ENCODE peak calls at places on chromosomes 5 and 9, in six cellular contexts. B is neural progenitor cell, W is esophagus squamous epithelium, H is Peyer's patch, O is psoas muscle, Y is spleen. N is an unnamed sample.

GRCh38 chr9:15999422-16000339 is 446.8 kb downstream of the CCDC171 start:
- DNase-seq in B (no peak), W (no peak), H (no peak), O (no peak), Y (no peak), N (peak; percentile 25)

GRCh38 chr5:124365491-124365890 is 380.9 kb downstream of the ZNF608 start:
- DNase-seq in B (peak; percentile 39), W (no peak), H (no peak), O (no peak), Y (no peak), N (no peak)

GRCh38 chr5:76855961-76856360 is 6.1 kb downstream of the S100Z start:
- DNase-seq in B (no peak), W (peak; percentile 5), H (no peak), O (no peak), Y (no peak), N (no peak)

GRCh38 chr9:93620881-93621820 is 44.8 kb downstream of the PHF2 start:
- DNase-seq in B (no peak), W (no peak), H (peak; percentile 12), O (peak; percentile 85), Y (no peak), N (no peak)

GRCh38 chr5:16737173-16737572 is 120.4 kb upstream of the RETREG1 start:
- DNase-seq in B (peak; percentile 41), W (no peak), H (no peak), O (no peak), Y (no peak), N (no peak)

GRCh38 chr9:76369583-76369982 is 24.6 kb downstream of the RFK start:
- DNase-seq in B (peak; percentile 33), W (no peak), H (no peak), O (no peak), Y (no peak), N (peak; percentile 28)

GRCh38 chr5:168647083-168647482 is 67.9 kb upstream of the PANK3 start:
- DNase-seq in B (no peak), W (no peak), H (no peak), O (no peak), Y (no peak), N (no peak)

GRCh38 chr5:105836263-105836662 is 1834.5 kb downstream of the EFNA5 start:
- DNase-seq in B (no peak), W (no peak), H (no peak), O (no peak), Y (no peak), N (no peak)

GRCh38 chr5:98314262-98314661 is 459.2 kb upstream of the RGMB start:
- DNase-seq in B (no peak), W (no peak), H (no peak), O (no peak), Y (no peak), N (no peak)

GRCh38 chr5:130528474-130528873 is 624.2 kb downstream of the CHSY3 start:
- DNase-seq in B (no peak), W (no peak), H (no peak), O (no peak), Y (no peak), N (no peak)

GRCh38 chr9:15308511-15308910 is 1.5 kb upstream of the TTC39B start:
- DNase-seq in B (no peak), W (no peak), H (no peak), O (no peak), Y (no peak), N (no peak)

GRCh38 chr5:52598954-52599353 is 188.8 kb upstream of the ITGA1 start:
- DNase-seq in B (no peak), W (no peak), H (no peak), O (no peak), Y (no peak), N (no peak)

GRCh38 chr9:121440265-121440664 is 59.4 kb downstream of the GGTA1 start:
- DNase-seq in B (peak; percentile 28), W (no peak), H (no peak), O (no peak), Y (no peak), N (no peak)

GRCh38 chr5:127754259-127754658 is 51.1 kb downstream of the CCDC192 start:
- DNase-seq in B (no peak), W (no peak), H (no peak), O (no peak), Y (no peak), N (no peak)

GRCh38 chr9:128362774-128363173 is 8.4 kb upstream of the URM1 start:
- DNase-seq in B (no peak), W (no peak), H (no peak), O (no peak), Y (no peak), N (no peak)

GRCh38 chr5:172728481-172729241 is 42.3 kb downstream of the DUSP1 start:
- DNase-seq in B (no peak), W (no peak), H (no peak), O (no peak), Y (peak; percentile 39), N (no peak)

GRCh38 chr5:1321576-1321975 is 23.3 kb downstream of the CLPTM1L start:
- DNase-seq in B (no peak), W (no peak), H (no peak), O (no peak), Y (peak; percentile 67), N (no peak)

GRCh38 chr9:96086936-96087582 is 211.6 kb downstream of the ERCC6L2 start:
- DNase-seq in B (no peak), W (no peak), H (no peak), O (no peak), Y (no peak), N (no peak)

GRCh38 chr5:97846646-97847045 is 663.6 kb upstream of the RIOK2 start:
- DNase-seq in B (no peak), W (no peak), H (no peak), O (no peak), Y (no peak), N (no peak)

GRCh38 chr5:71910741-71911140 is 191.7 kb downstream of the CARTPT start:
- DNase-seq in B (no peak), W (no peak), H (no peak), O (no peak), Y (no peak), N (no peak)

GRCh38 chr5:123754167-123754840 is 242.3 kb downstream of the CSNK1G3 start:
- DNase-seq in B (no peak), W (no peak), H (no peak), O (no peak), Y (no peak), N (no peak)

GRCh38 chr5:95900383-95900958 is 61.2 kb downstream of the ELL2 start:
- DNase-seq in B (no peak), W (no peak), H (no peak), O (no peak), Y (no peak), N (peak; percentile 55)

GRCh38 chr5:134893748-134894505 is 11.0 kb upstream of the PCBD2 start:
- DNase-seq in B (no peak), W (no peak), H (no peak), O (no peak), Y (no peak), N (no peak)

GRCh38 chr5:179550511-179551342 is at the start of gene RUFY1:
- DNase-seq in B (peak; percentile 84), W (peak; percentile 49), H (peak; percentile 79), O (peak; percentile 92), Y (peak; percentile 97), N (peak; percentile 91)

DNA sequence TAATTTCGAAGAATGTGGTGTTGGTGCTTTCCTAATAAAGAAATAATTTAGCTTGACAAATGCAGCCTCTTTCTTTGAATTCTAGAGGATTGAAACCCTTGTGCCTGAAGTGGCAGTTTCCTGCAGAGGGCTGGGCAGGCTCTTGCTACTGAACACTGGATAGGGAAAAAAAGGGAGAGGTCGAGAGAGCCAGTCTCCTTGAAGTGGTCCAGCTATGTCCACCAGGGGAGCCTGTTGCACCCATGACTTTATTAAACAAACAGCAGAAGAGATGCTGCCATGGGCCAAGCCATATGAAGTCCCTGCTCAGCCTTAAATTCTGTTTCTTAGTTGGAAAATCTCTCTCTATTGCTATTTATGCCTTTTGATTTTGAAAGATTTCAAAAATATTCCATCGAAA is 178.4 kb downstream of the SMARCA2 start:
- DNase-seq in B (no peak), W (no peak), H (no peak), O (no peak), Y (no peak), N (no peak)
- H3K36me3 ChIP-seq in B (no peaks in the 10 kb centered on the region), W (peaks cover 2% of the 10 kb centered on the region), H (peaks cover 64% of the 10 kb centered on the region), O (peaks cover 53% of the 10 kb centered on the region), Y (no peaks in the 10 kb centered on the region), N (peaks cover 74% of the 10 kb centered on the region)

GRCh38 chr9:123423036-123423640 is 67.1 kb downstream of the CRB2 start:
- DNase-seq in B (no peak), W (no peak), H (no peak), O (no peak), Y (peak; percentile 39), N (no peak)
- H3K36me3 ChIP-seq in B (no peaks in the 10 kb centered on the region), W (no peaks in the 10 kb centered on the region), H (peaks cover 39% of the 10 kb centered on the region), O (peaks cover 18% of the 10 kb centered on the region), Y (no peaks in the 10 kb centered on the region), N (peaks cover 13% of the 10 kb centered on the region)

GRCh38 chr9:134044944-134045343 is 19.7 kb downstream of the BRD3OS start:
- DNase-seq in B (no peak), W (no peak), H (no peak), O (no peak), Y (no peak), N (no peak)

GRCh38 chr9:134046894-134047681 is 20.7 kb downstream of the BRD3 start:
- DNase-seq in B (no peak), W (no peak), H (no peak), O (peak; percentile 54), Y (no peak), N (peak; percentile 27)

GRCh38 chr9:134043531-134043988 is 18.3 kb downstream of the BRD3OS start:
- DNase-seq in B (no peak), W (no peak), H (no peak), O (no peak), Y (no peak), N (no peak)

GRCh38 chr9:134047868-134048581 is 19.8 kb downstream of the BRD3 start:
- DNase-seq in B (no peak), W (no peak), H (no peak), O (peak; percentile 47), Y (no peak), N (no peak)

DNA sequence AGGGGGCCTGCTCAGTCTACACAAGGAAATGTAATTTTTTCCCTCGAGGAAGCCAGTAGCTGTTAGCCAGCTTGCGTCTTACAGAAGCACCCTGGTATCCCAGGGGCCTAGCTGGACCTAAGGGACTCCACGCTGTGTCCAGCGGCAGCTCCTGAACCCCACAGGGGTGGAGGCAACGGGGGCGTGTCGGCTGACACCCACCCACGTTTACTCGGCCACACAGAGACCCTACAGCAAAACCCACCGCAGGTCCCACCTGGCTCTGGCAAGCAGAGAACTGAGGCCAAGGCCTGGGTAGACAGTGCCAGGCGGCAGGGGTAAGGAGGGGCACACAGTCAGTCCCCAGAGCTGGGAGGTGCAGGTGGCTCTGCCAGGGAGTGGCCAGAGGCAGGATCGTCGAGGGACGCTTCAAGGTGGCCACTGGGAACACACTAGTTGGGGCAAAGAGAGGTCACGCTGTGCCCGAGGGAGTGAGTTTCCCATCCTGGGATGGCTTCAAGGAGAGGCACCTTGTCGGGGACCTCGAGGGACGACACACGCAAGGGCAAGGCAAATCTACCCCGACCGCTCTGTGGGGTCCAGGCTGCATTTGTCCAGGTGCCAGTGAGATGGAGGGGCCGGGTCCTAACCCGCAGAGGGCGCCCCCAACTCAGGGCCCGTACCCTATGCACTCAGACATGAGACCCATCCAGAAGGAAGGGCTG is 20.7 kb downstream of the BRD3OS start:
- DNase-seq in B (no peak), W (no peak), H (no peak), O (no peak), Y (no peak), N (no peak)
- H3K36me3 ChIP-seq in B (no peaks in the 10 kb centered on the region), W (peaks cover 39% of the 10 kb centered on the region), H (peaks cover 94% of the 10 kb centered on the region), O (peaks cover 87% of the 10 kb centered on the region), Y (peaks cover 6% of the 10 kb centered on the region), N (peaks cover 93% of the 10 kb centered on the region)

GRCh38 chr5:35879649-35880048 is 23.0 kb downstream of the IL7R start:
- DNase-seq in B (no peak), W (no peak), H (no peak), O (no peak), Y (no peak), N (no peak)
- H3K36me3 ChIP-seq in B (no peaks in the 10 kb centered on the region), W (no peaks in the 10 kb centered on the region), H (no peaks in the 10 kb centered on the region), O (no peaks in the 10 kb centered on the region), Y (no peaks in the 10 kb centered on the region), N (no peaks in the 10 kb centered on the region)

N was measured in heart left ventricle.